ENCODE peak calls at places on chromosomes 11 and 22, in five cellular contexts. Z, V, E, S and O are unnamed samples. For H3K27me3, the result is how much of the 10 kb centered on the place peaks cover.

GRCh38 chr11:31802000-31802551 is 9.0 kb downstream of the PAX6 start:
- DNase-seq in S (no peak), E (no peak), V (no peak), Z (no peak), O (no peak)

GRCh38 chr11:46916669-46917108 is 1.7 kb downstream of the LRP4 start:
- DNase-seq in E (peak), S (peak), V (peak), Z (peak), O (peak)

GRCh38 chr11:70828498-70829159 is 423.7 kb downstream of the SHANK2 start:
- DNase-seq in Z (no peak), S (no peak), V (no peak), E (no peak), O (peak)

GRCh38 chr22:45358127-45358526 is 48.4 kb downstream of the FAM118A start:
- DNase-seq in S (no peak), E (no peak), V (no peak), Z (no peak), O (no peak)

GRCh38 chr11:17102447-17102846 is 25.0 kb upstream of the RPS13 start:
- DNase-seq in Z (no peak), V (no peak), E (no peak), S (no peak), O (no peak)

GRCh38 chr22:47678048-47678447 is 915.6 kb downstream of the TBC1D22A start:
- DNase-seq in V (no peak), S (no peak), E (no peak), Z (no peak), O (no peak)

GRCh38 chr11:63917685-63918523 is 940 bp upstream of the RCOR2 start:
- DNase-seq in Z (peak), E (no peak), S (peak), V (peak), O (peak)

GRCh38 chr11:109223441-109223840 is 198.5 kb upstream of the C11orf87 start:
- DNase-seq in S (no peak), E (no peak), Z (no peak), V (no peak), O (no peak)

GRCh38 chr11:127843483-127844396 is 743.6 kb downstream of the ETS1 start:
- DNase-seq in Z (peak), E (peak), S (peak), V (peak), O (peak)

GRCh38 chr11:36672815-36673450 is 74.9 kb upstream of the RAG2 start:
- DNase-seq in Z (no peak), E (peak), V (no peak), S (no peak), O (no peak)

GRCh38 chr11:111937859-111938258 is 716 bp downstream of the DIXDC1 start:
- DNase-seq in S (no peak), V (no peak), E (no peak), Z (no peak), O (no peak)

GRCh38 chr22:28448625-28449024 is 231.0 kb downstream of the TTC28 start:
- DNase-seq in V (no peak), E (no peak), Z (no peak), S (no peak), O (no peak)

GRCh38 chr22:29621761-29622526 is 18.5 kb downstream of the NF2 start:
- DNase-seq in V (no peak), E (peak), S (no peak), Z (no peak), O (no peak)

GRCh38 chr22:42929838-42930155 is 72.7 kb upstream of the ARFGAP3 start:
- DNase-seq in E (no peak), S (peak), V (no peak), Z (no peak), O (no peak)
- H3K4me3 ChIP-seq in E (no peak), S (no peak), V (no peak), Z (no peak), O (no peak)

DNA sequence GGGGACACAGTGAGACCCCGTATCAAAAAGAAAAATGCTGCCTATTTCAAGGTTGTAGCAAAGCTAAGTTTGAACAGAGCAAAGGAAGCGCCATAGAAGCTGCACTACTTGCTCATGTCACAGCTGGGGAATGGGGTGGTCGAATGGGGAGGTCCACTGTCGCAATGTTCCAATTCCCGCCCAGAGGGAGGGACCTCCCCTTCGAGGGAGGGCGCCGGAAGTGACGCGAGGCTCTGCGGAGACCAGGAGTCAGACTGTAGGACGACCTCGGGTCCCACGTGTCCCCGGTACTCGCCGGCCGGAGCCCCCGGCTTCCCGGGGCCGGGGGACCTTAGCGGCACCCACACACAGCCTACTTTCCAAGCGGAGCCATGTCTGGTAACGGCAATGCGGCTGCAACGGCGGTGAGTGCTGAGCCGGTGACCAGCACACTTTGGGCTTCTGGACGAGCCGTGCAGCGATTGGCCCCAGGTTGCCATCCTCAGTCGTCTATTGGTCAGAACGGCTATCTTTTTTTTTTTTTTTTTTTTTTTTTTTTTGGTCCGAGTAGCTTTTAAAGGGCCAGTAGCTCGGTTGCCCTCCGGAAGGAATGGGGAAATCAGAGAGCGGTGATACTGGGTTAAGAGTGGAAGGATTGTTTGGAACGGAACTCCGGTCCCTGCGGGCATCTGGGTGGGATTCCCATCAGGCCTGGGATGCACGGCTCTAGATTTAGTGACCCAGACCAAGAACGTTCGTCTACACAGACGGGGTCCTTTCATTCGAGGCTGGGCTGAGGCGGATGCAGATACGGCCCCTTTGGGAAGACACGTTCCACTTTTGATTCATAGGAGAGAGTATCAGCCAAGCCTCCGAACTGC is at the start of gene HMBS:
- DNase-seq in Z (peak), E (peak), S (peak), V (peak), O (peak)
- TF ChIP-seq POLR2A in Z (peak), E (peak), S (no peak), V (peak), O (no peak)

GRCh38 chr11:72243567-72244316 is at the start of gene PHOX2A:
- DNase-seq in E (no peak), Z (no peak), V (no peak), S (no peak), O (no peak)

GRCh38 chr11:72240461-72241289 is 3.3 kb downstream of the PHOX2A start:
- DNase-seq in S (no peak), V (no peak), Z (no peak), E (no peak), O (peak)

GRCh38 chr11:72243173-72243566 is 806 bp downstream of the PHOX2A start:
- DNase-seq in V (no peak), S (no peak), E (no peak), Z (no peak), O (no peak)

GRCh38 chr11:72241290-72241781 is 2.6 kb downstream of the PHOX2A start:
- DNase-seq in S (no peak), V (no peak), Z (no peak), E (no peak), O (no peak)

DNA sequence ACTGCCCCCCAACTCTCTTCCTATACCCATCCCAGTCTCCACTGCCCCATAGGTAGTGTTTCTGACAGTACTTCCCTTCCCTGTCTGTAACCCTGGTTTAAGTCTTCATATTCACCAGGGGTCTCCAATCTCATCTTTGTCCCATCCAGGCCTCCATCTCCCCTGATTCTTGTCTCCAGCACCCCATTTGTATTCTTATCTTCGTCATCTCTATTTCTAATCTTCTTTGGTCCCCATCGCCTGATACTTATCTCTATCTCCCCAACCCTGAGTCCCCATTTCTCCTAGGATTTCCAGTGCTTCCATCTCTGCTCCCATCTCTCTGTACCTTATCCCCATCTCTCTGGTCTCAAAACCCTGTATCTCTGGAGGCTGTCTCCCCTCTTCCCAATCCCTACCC is 1.8 kb downstream of the PHOX2A start:
- DNase-seq in S (no peak), Z (no peak), V (no peak), E (no peak), O (no peak)
- H3K27me3 ChIP-seq in S (under half), Z (half or more), V (under half), E (half or more), O (under half)

GRCh38 chr11:73878771-73879170 is 2.0 kb downstream of the PAAF1 start:
- DNase-seq in V (no peak), S (no peak), E (no peak), Z (no peak), O (no peak)

GRCh38 chr11:73872746-73873412 is 3.8 kb downstream of the COA4 start:
- DNase-seq in Z (no peak), E (no peak), V (no peak), S (no peak), O (no peak)

GRCh38 chr11:73876424-73877300 is at the start of the genes COA4 and PAAF1:
- DNase-seq in V (peak), E (peak), S (peak), Z (peak), O (peak)

GRCh38 chr11:73875840-73876239 is 806 bp downstream of the COA4 start:
- DNase-seq in V (no peak), Z (no peak), E (no peak), S (no peak), O (no peak)

GRCh38 chr11:73875380-73875779 is 1.3 kb downstream of the COA4 start:
- DNase-seq in V (no peak), E (no peak), Z (no peak), S (no peak), O (no peak)
- H3K4me3 ChIP-seq in V (peak), E (no peak), Z (peak), S (peak), O (no peak)